ENCODE peak calls at places on chromosome 17, in five cellular contexts. D, Z, I, L and Y are unnamed samples.

GRCh38 chr17:81723651-81724209 is 11.6 kb downstream of the SLC25A10 start:
- DNase-seq in L (no peak), I (no peak), D (no peak), Z (no peak), Y (no peak)

GRCh38 chr17:82560802-82561428 is 41.4 kb downstream of the FOXK2 start:
- DNase-seq in I (no peak), L (no peak), Z (no peak), D (no peak), Y (no peak)

GRCh38 chr17:82113941-82114340 is 15.9 kb upstream of the FASN start:
- DNase-seq in I (no peak), L (no peak), D (no peak), Z (no peak), Y (no peak)

GRCh38 chr17:71252446-71252845 is 868.4 kb upstream of the SOX9 start:
- DNase-seq in D (no peak), Z (no peak), L (no peak), I (no peak), Y (no peak)

GRCh38 chr17:27762527-27763305 is 37.6 kb downstream of the NOS2 start:
- DNase-seq in I (no peak), D (no peak), L (no peak), Z (no peak), Y (no peak)

GRCh38 chr17:4740025-4740351 is 260 bp upstream of the CXCL16 start:
- DNase-seq in D (no peak), L (no peak), Z (no peak), I (no peak), Y (no peak)

GRCh38 chr17:82300707-82301270 is 16.6 kb downstream of the CD7 start:
- DNase-seq in Z (peak; percentile 62), I (peak; percentile 56), D (peak; percentile 66), L (no peak), Y (no peak)

GRCh38 chr17:59558953-59559352 is 6.5 kb upstream of the DHX40 start:
- DNase-seq in I (no peak), D (no peak), Z (no peak), L (no peak), Y (no peak)

GRCh38 chr17:28599311-28600184 is 723 bp upstream of the SPAG5 start:
- DNase-seq in Z (peak; percentile 67), I (peak; percentile 66), L (peak; percentile 66), D (peak; percentile 52), Y (no peak)

GRCh38 chr17:4605826-4606225 is 21.5 kb downstream of the SMTNL2 start:
- DNase-seq in Z (peak; percentile 55), D (peak; percentile 66), L (no peak), I (no peak), Y (no peak)

GRCh38 chr17:43906951-43907424 is 348 bp downstream of the MPP2 start:
- DNase-seq in Z (no peak), D (no peak), L (no peak), I (peak; percentile 26), Y (no peak)

GRCh38 chr17:68533887-68534700 is 21.9 kb downstream of the PRKAR1A start:
- DNase-seq in I (no peak), L (no peak), D (no peak), Z (no peak), Y (no peak)

GRCh38 chr17:33560165-33560564 is 267.1 kb upstream of the ASIC2 start:
- DNase-seq in I (no peak), Z (no peak), D (no peak), L (no peak), Y (no peak)

GRCh38 chr17:27520571-27521185 is 64.4 kb downstream of the KSR1 start:
- DNase-seq in Z (no peak), D (no peak), I (no peak), L (no peak), Y (no peak)

GRCh38 chr17:42252528-42253172 is 23.5 kb downstream of the STAT5B start:
- DNase-seq in L (no peak), D (no peak), I (no peak), Z (no peak), Y (no peak)

GRCh38 chr17:15963670-15964110 is 18.8 kb downstream of the ADORA2B start:
- DNase-seq in Z (no peak), D (no peak), L (peak; percentile 96), I (no peak), Y (no peak)

GRCh38 chr17:42329025-42329976 is 41.0 kb downstream of the STAT5A start:
- DNase-seq in D (no peak), L (no peak), Z (no peak), I (no peak), Y (peak; percentile 67)

GRCh38 chr17:59872351-59872750 is 20.4 kb downstream of the TUBD1 start:
- DNase-seq in D (no peak), I (no peak), L (no peak), Z (no peak), Y (no peak)

GRCh38 chr17:35742896-35743477 is 10.1 kb downstream of the GAS2L2 start:
- DNase-seq in D (no peak), I (no peak), Z (no peak), L (no peak), Y (no peak)

GRCh38 chr17:35740997-35741931 is 9.8 kb downstream of the RASL10B start:
- DNase-seq in D (no peak), I (no peak), Z (no peak), L (no peak), Y (peak; percentile 41)

GRCh38 chr17:35738519-35739133 is 7.2 kb downstream of the RASL10B start:
- DNase-seq in D (no peak), L (no peak), Z (no peak), I (no peak), Y (no peak)

GRCh38 chr17:35742496-35742895 is 10.5 kb downstream of the GAS2L2 start:
- DNase-seq in I (no peak), D (no peak), L (no peak), Z (no peak), Y (no peak)

DNA sequence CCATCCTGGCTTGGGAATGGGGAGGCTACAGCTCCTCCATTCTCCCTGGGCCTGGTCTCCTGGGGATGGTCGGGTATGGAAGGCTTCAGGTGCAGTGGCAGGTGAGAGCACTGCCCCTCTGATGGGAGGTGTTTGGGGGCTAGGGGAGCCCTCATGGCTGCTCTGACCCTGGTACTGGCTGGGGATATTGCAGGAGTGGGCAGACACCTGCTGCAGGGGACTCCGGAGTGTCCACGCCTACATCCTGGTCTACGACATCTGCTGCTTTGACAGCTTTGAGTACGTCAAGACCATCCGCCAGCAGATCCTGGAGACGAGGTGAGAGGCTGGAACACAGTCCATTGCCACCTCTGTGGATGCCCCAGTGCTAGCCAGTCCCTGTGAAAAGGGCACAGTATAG is 8.8 kb downstream of the RASL10B start:
- DNase-seq in L (no peak), Z (no peak), D (no peak), I (no peak), Y (no peak)
- H3K27me3 ChIP-seq in L (no peaks in the 10 kb centered on the region), Z (peaks cover 41% of the 10 kb centered on the region), D (peaks cover 49% of the 10 kb centered on the region), I (no peaks in the 10 kb centered on the region), Y (peaks cover 22% of the 10 kb centered on the region)

GRCh38 chr17:79019631-79020584 is 4.1 kb upstream of the C1QTNF1 start:
- DNase-seq in I (peak; percentile 52), Z (peak; percentile 79), D (peak; percentile 68), L (peak; percentile 76), Y (no peak)

GRCh38 chr17:79023180-79023705 is 726 bp upstream of the C1QTNF1 start:
- DNase-seq in Z (no peak), I (no peak), D (no peak), L (no peak), Y (no peak)

GRCh38 chr17:79019260-79019630 is 4.7 kb upstream of the C1QTNF1 start:
- DNase-seq in Z (no peak), I (no peak), L (no peak), D (no peak), Y (no peak)

GRCh38 chr17:79022507-79022991 is 1.4 kb upstream of the C1QTNF1 start:
- DNase-seq in Z (peak; percentile 69), I (no peak), L (no peak), D (peak; percentile 81), Y (no peak)

DNA sequence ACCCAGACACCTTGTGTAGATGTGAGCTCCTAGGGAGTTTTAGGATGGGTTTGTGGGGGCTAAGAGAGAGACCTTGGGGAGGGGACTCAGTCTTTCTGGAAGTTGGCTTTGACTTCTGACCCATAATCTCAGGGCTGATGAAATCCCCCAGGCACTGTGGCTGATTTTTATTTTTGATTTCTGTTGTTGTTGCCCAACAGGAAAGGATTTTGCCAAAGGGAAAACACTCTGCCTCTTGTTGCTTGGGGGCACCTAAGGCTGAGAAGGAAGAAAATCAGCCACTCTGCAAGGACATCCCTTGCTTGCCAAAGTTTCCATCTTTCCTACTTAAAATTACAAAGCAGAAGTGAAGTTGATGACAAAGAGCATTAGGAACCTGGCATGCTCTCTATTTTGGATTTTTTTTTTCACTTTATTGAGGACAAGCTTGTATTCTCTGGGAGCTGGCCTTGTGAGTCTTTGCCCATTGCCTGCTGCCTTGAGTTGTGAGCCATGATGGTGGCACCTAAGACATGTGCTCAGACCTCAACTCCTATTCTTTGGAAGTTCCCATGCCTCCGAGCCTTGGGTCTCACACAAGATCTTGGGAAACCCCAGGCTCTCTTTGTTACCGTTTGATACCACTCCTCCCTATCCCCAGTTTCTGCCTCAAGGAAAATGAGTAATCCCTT is 3.2 kb upstream of the C1QTNF1 start:
- DNase-seq in Z (no peak), I (no peak), L (no peak), D (no peak), Y (no peak)
- H3K4me3 ChIP-seq in Z (no peak overlapping the region), I (no peak overlapping the region), L (no peak overlapping the region), D (no peak overlapping the region), Y (no peak overlapping the region)

DNA sequence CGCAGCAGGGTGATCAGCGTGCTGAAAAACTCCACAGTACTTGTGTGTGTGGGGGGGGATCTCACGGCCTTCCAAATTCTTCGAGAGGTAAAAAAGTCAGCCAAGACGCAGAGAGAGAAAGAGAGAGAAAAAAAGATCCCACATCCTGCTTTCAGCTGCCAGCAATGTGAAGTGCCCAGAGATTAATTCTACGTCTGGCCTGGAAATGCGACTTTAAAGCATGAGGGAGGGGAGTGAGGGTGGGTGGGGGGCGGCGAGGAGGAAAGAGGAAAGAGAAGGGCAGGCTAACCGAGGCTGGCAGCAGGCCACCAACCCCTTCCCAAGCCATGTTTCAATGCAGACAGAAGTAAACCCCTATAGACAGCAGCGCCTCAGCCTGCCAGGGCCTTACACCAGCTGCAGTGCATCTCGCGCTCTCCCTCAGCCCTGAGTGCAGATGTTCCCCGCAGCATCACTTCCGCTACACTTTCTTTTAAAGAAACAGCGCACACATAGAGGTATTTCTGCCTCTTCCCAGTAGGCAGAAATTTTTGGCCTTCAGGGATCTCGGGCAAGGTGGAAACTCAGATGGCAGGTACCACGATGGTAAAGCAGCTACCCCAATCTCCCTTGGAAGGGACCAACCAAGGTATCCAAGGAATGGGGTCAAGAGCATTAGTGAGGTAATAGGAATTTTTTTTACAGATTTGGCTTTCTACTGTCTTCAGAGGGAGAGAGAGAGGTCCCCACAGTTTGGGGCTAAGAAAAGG is 87.8 kb downstream of the SMG6 start:
- DNase-seq in Z (peak; percentile 81), L (no peak), I (peak; percentile 70), D (peak; percentile 79), Y (no peak)
- H3K4me1 ChIP-seq in Z (peaks cover 33% of the 10 kb centered on the region), L (no peaks in the 10 kb centered on the region), I (peaks cover 52% of the 10 kb centered on the region), D (peaks cover 54% of the 10 kb centered on the region), Y (no peaks in the 10 kb centered on the region)

DNA sequence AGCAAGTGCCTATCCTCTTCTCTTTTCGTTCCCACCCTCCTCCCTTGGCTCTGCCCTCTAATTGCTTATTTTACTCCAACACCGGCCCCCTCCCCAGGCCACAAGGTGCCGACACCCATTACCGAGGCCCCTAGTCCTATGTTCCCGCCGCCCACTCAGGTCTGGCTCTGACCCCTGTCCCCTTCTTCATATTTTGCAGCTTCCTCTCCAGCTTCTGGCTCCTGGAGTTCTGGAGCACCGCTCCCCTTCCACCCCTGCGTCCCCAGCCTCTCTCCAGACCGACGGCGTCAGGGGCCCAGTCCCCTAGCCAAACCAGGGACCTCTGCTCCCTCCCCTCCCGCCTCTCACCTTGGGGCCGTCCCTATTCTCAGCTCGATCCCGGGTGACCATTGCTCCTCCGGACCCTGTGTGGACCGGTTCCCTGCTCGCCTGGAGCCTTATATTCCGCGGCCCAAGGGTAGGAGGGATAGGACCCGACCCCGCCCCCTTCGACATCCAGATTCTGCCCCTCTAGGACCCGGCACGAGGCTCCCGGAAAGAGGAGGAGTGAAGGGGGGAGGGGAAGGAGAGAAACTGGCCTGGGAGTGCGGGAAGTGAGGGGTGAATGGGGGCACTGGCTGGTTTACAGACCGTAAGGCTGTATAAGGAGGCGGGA is at the start of gene HES7:
- DNase-seq in I (no peak), D (no peak), Z (peak; percentile 41), L (no peak), Y (no peak)
- H3K27me3 ChIP-seq in I (peaks cover 20% of the 10 kb centered on the region), D (peaks cover 35% of the 10 kb centered on the region), Z (peaks cover 78% of the 10 kb centered on the region), L (no peaks in the 10 kb centered on the region), Y (peaks cover 37% of the 10 kb centered on the region)